ENCODE peak calls at places on chromosome 20, in six cellular contexts. B is memory B cell, J is ovary, W is GM10248, I is T-helper 9 cell, Z is T-cell. M is an unnamed sample.

GRCh38 chr20:32240220-32240619 is 32.5 kb downstream of the POFUT1 start:
- DNase-seq in W (no peak), J (no peak), Z (no peak), B (no peak), I (no peak), M (no peak)

GRCh38 chr20:48194578-48194977 is 409.3 kb upstream of the SULF2 start:
- DNase-seq in J (no peak), W (no peak), I (no peak), Z (no peak), B (no peak), M (no peak)

GRCh38 chr20:61758556-61759200 is 307.0 kb downstream of the TAF4 start:
- DNase-seq in B (no peak), J (no peak), I (no peak), Z (no peak), W (no peak), M (no peak)

GRCh38 chr20:10402938-10403593 is 31.0 kb downstream of the MKKS start:
- DNase-seq in J (no peak), Z (no peak), W (no peak), B (no peak), I (no peak), M (no peak)

GRCh38 chr20:62922451-62922921 is 3.8 kb downstream of the DIDO1 start:
- DNase-seq in B (no peak), W (no peak), J (no peak), I (peak; percentile 36), Z (peak; percentile 41), M (no peak)

GRCh38 chr20:53040678-53041674 is 68.8 kb downstream of the TSHZ2 start:
- DNase-seq in W (no peak), B (no peak), Z (no peak), J (peak; percentile 40), I (no peak), M (no peak)

GRCh38 chr20:34220581-34220980 is 20.6 kb upstream of the ASIP start:
- DNase-seq in I (no peak), Z (no peak), B (no peak), J (no peak), W (no peak), M (no peak)

GRCh38 chr20:44204156-44204831 is 6.3 kb downstream of the OSER1 start:
- DNase-seq in Z (no peak), J (no peak), B (no peak), I (no peak), W (no peak), M (no peak)

GRCh38 chr20:25032065-25032477 is 25.9 kb downstream of the ACSS1 start:
- DNase-seq in Z (no peak), B (no peak), J (peak; percentile 30), W (no peak), I (no peak), M (no peak)

GRCh38 chr20:37344506-37345338 is 1.2 kb upstream of the SRC start:
- DNase-seq in J (no peak), B (no peak), I (no peak), Z (no peak), W (no peak), M (peak; percentile 8)

GRCh38 chr20:19259182-19259591 is 46.7 kb downstream of the SLC24A3 start:
- DNase-seq in I (no peak), W (no peak), Z (no peak), B (no peak), J (no peak), M (no peak)

GRCh38 chr20:46151936-46152335 is 33.8 kb downstream of the CD40 start:
- DNase-seq in Z (no peak), B (no peak), I (no peak), J (no peak), W (peak; percentile 68), M (peak; percentile 58)

GRCh38 chr20:58019027-58019849 is 209.2 kb downstream of the ANKRD60 start:
- DNase-seq in B (no peak), Z (no peak), J (no peak), I (no peak), W (no peak), M (no peak)

GRCh38 chr20:57022306-57022705 is 244.1 kb downstream of the BMP7 start:
- DNase-seq in I (no peak), Z (no peak), W (no peak), J (no peak), B (no peak), M (no peak)

GRCh38 chr20:18504479-18505060 is 3.2 kb upstream of the SEC23B start:
- DNase-seq in B (no peak), I (no peak), Z (no peak), W (no peak), J (peak; percentile 29), M (no peak)

GRCh38 chr20:33558348-33559144 is 68.7 kb downstream of the CBFA2T2 start:
- DNase-seq in Z (no peak), J (no peak), B (no peak), I (no peak), W (no peak), M (no peak)

GRCh38 chr20:14711681-14712080 is 374.3 kb upstream of the FLRT3 start:
- DNase-seq in B (no peak), J (no peak), W (no peak), Z (no peak), I (no peak), M (no peak)

GRCh38 chr20:62219992-62220665 is at the start of gene HRH3:
- DNase-seq in B (peak; percentile 37), I (peak; percentile 30), W (peak; percentile 80), J (peak; percentile 65), Z (peak; percentile 38), M (peak; percentile 81)

GRCh38 chr20:22962567-22963439 is 72.3 kb upstream of the SSTR4 start:
- DNase-seq in W (no peak), I (no peak), B (no peak), J (no peak), Z (no peak), M (no peak)

GRCh38 chr20:11451793-11452291 is 465.9 kb upstream of the BTBD3 start:
- DNase-seq in J (no peak), B (no peak), W (no peak), Z (no peak), I (no peak), M (no peak)

GRCh38 chr20:56748476-56749377 is 119.6 kb downstream of the TFAP2C start:
- DNase-seq in I (no peak), W (no peak), Z (no peak), J (no peak), B (no peak), M (no peak)